ENCODE peak calls at places on chromosomes 6 and 20, in ten cellular contexts. One of them, this sample, is unnamed.
A peak's percentile ranks its signal among the peaks of the same experiment; 100 is the strongest.

GRCh38 chr20:2246081-2246491 is 49.7 kb upstream of the TGM3 start:
- DNase-seq in tibial nerve: no peak
- DNase-seq in stomach: no peak
- DNase-seq in upper lobe of left lung: no peak
- DNase-seq in suprapubic skin: no peak
- DNase-seq in H1: no peak
- DNase-seq in ovary: no peak
- DNase-seq in GM12878: no peak
- DNase-seq in A549: no peak
- DNase-seq in transverse colon: no peak
- DNase-seq in this sample: no peak

GRCh38 chr6:163711071-163711470 is 296.6 kb downstream of the QKI start:
- DNase-seq in transverse colon: no peak
- DNase-seq in stomach: no peak
- DNase-seq in upper lobe of left lung: no peak
- DNase-seq in H1: no peak
- DNase-seq in tibial nerve: no peak
- DNase-seq in ovary: no peak
- DNase-seq in GM12878: no peak
- DNase-seq in A549: no peak
- DNase-seq in suprapubic skin: no peak
- DNase-seq in this sample: no peak

GRCh38 chr6:132919476-132919875 is 105.1 kb downstream of the RPS12 start:
- DNase-seq in A549: no peak
- DNase-seq in H1: no peak
- DNase-seq in upper lobe of left lung: no peak
- DNase-seq in ovary: peak; percentile 81
- DNase-seq in stomach: peak; percentile 60
- DNase-seq in transverse colon: peak; percentile 21
- DNase-seq in suprapubic skin: no peak
- DNase-seq in GM12878: no peak
- DNase-seq in tibial nerve: peak; percentile 81
- DNase-seq in this sample: peak; percentile 86

GRCh38 chr20:8291873-8292272 is 159.8 kb downstream of the PLCB1 start:
- DNase-seq in transverse colon: no peak
- DNase-seq in upper lobe of left lung: no peak
- DNase-seq in A549: no peak
- DNase-seq in stomach: no peak
- DNase-seq in GM12878: no peak
- DNase-seq in suprapubic skin: no peak
- DNase-seq in tibial nerve: no peak
- DNase-seq in ovary: no peak
- DNase-seq in H1: no peak
- DNase-seq in this sample: no peak

GRCh38 chr6:16102208-16102607 is 26.7 kb upstream of the MYLIP start:
- DNase-seq in suprapubic skin: no peak
- DNase-seq in GM12878: no peak
- DNase-seq in transverse colon: no peak
- DNase-seq in upper lobe of left lung: no peak
- DNase-seq in stomach: peak; percentile 62
- DNase-seq in A549: no peak
- DNase-seq in ovary: no peak
- DNase-seq in tibial nerve: no peak
- DNase-seq in H1: no peak
- DNase-seq in this sample: no peak

GRCh38 chr6:124882580-124883393 is 79.5 kb upstream of the RNF217 start:
- DNase-seq in upper lobe of left lung: no peak
- DNase-seq in H1: no peak
- DNase-seq in stomach: no peak
- DNase-seq in transverse colon: no peak
- DNase-seq in suprapubic skin: no peak
- DNase-seq in ovary: no peak
- DNase-seq in A549: no peak
- DNase-seq in GM12878: no peak
- DNase-seq in tibial nerve: no peak
- DNase-seq in this sample: no peak

GRCh38 chr6:159109391-159109790 is 59.8 kb upstream of the FNDC1 start:
- DNase-seq in stomach: peak; percentile 28
- DNase-seq in transverse colon: no peak
- DNase-seq in GM12878: no peak
- DNase-seq in A549: no peak
- DNase-seq in upper lobe of left lung: no peak
- DNase-seq in H1: no peak
- DNase-seq in suprapubic skin: no peak
- DNase-seq in tibial nerve: no peak
- DNase-seq in ovary: no peak
- DNase-seq in this sample: no peak

GRCh38 chr20:29741894-29742698 is 1515.4 kb upstream of the DEFB115 start:
- DNase-seq in upper lobe of left lung: peak; percentile 79
- DNase-seq in H1: no peak
- DNase-seq in transverse colon: no peak
- DNase-seq in stomach: no peak
- DNase-seq in ovary: no peak
- DNase-seq in tibial nerve: no peak
- DNase-seq in A549: no peak
- DNase-seq in GM12878: no peak
- DNase-seq in suprapubic skin: no peak
- DNase-seq in this sample: no peak

GRCh38 chr20:21099653-21100589 is 6.2 kb downstream of the LINC00237 start:
- DNase-seq in A549: no peak
- DNase-seq in stomach: peak; percentile 55
- DNase-seq in upper lobe of left lung: peak; percentile 88
- DNase-seq in tibial nerve: no peak
- DNase-seq in suprapubic skin: no peak
- DNase-seq in H1: no peak
- DNase-seq in ovary: no peak
- DNase-seq in transverse colon: peak; percentile 42
- DNase-seq in GM12878: no peak
- DNase-seq in this sample: no peak
- H3K4me3 ChIP-seq in A549: peak overlapping the region; percentile 37
- H3K4me3 ChIP-seq in stomach: peak overlapping the region; percentile 42
- H3K4me3 ChIP-seq in upper lobe of left lung: peak overlapping the region; percentile 16
- H3K4me3 ChIP-seq in tibial nerve: peak overlapping the region; percentile 34
- H3K4me3 ChIP-seq in suprapubic skin: peak overlapping the region; percentile 48
- H3K4me3 ChIP-seq in H1: peak overlapping the region; percentile 67
- H3K4me3 ChIP-seq in ovary: peak overlapping the region; percentile 4
- H3K4me3 ChIP-seq in transverse colon: peak overlapping the region; percentile 35
- H3K4me3 ChIP-seq in GM12878: peak overlapping the region; percentile 64
- H3K4me3 ChIP-seq in this sample: peak overlapping the region; percentile 1

DNA sequence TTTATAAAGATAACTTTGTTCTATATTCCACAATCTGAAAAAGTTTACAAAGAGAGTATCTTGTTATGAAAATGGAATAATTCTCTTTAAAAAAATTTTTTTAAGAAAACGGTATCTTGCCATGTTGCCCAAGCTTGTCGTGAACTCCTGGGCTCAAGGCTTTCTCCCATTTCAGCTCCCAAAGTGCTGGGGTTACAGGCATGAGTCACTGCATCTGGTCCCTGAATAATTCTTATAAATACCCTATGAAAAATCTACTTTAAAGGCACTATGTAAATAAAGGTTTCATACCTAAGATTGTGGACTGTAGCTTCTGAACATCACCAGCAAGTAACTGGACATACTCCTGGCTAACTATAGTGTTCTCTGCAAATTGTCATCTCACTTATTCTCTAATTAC is 60.3 kb downstream of the SAMD3 start:
- DNase-seq in transverse colon: no peak
- DNase-seq in upper lobe of left lung: no peak
- DNase-seq in GM12878: no peak
- DNase-seq in suprapubic skin: no peak
- DNase-seq in A549: no peak
- DNase-seq in ovary: no peak
- DNase-seq in stomach: no peak
- DNase-seq in H1: no peak
- DNase-seq in tibial nerve: no peak
- DNase-seq in this sample: no peak
- TF ChIP-seq EP300 in transverse colon: no peak
- TF ChIP-seq EP300 in upper lobe of left lung: no peak
- TF ChIP-seq EP300 in GM12878: no peak
- TF ChIP-seq EP300 in suprapubic skin: no peak
- TF ChIP-seq EP300 in A549: no peak
- TF ChIP-seq EP300 in ovary: no peak
- TF ChIP-seq EP300 in stomach: no peak
- TF ChIP-seq EP300 in H1: no peak
- TF ChIP-seq EP300 in tibial nerve: no peak
- TF ChIP-seq EP300 in this sample: no peak

DNA sequence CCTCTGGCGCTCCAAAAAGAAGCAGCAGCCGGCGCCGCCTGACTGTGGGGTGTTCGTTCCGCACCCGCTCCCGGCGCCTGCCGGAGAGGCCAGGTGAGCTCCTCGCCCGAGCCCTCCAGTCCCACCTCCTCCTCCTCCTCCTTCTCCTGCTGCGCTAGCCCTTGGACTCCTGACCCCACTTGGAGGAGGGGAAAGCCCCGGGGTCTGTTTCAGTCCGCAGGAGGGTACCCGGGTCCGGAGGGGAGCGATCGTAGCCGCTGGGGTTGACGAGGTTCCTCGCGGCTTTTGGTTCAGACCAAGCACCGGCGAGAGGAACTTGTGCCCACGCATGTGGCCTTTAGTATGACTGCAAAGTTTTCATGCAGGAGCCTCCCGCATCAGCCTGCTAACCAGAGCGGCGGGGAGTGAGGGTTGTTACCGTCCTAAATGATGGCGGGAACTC is 493 bp downstream of the CRYBG1 start:
- DNase-seq in transverse colon: peak; percentile 37
- DNase-seq in A549: no peak
- DNase-seq in suprapubic skin: no peak
- DNase-seq in H1: peak; percentile 7
- DNase-seq in tibial nerve: no peak
- DNase-seq in GM12878: no peak
- DNase-seq in ovary: no peak
- DNase-seq in upper lobe of left lung: no peak
- DNase-seq in stomach: no peak
- DNase-seq in this sample: no peak
- H3K4me3 ChIP-seq in transverse colon: peak overlapping the region; percentile 70
- H3K4me3 ChIP-seq in A549: peak overlapping the region; percentile 68
- H3K4me3 ChIP-seq in suprapubic skin: peak overlapping the region; percentile 63
- H3K4me3 ChIP-seq in H1: peak overlapping the region; percentile 81
- H3K4me3 ChIP-seq in tibial nerve: peak overlapping the region; percentile 26
- H3K4me3 ChIP-seq in GM12878: no peak overlapping the region
- H3K4me3 ChIP-seq in ovary: peak overlapping the region; percentile 37
- H3K4me3 ChIP-seq in upper lobe of left lung: no peak overlapping the region
- H3K4me3 ChIP-seq in stomach: peak overlapping the region; percentile 50
- H3K4me3 ChIP-seq in this sample: peak overlapping the region; percentile 34

GRCh38 chr6:117506180-117506835 is 23.8 kb downstream of the DCBLD1 start:
- DNase-seq in A549: no peak
- DNase-seq in GM12878: no peak
- DNase-seq in upper lobe of left lung: no peak
- DNase-seq in H1: no peak
- DNase-seq in suprapubic skin: no peak
- DNase-seq in ovary: no peak
- DNase-seq in tibial nerve: no peak
- DNase-seq in stomach: no peak
- DNase-seq in transverse colon: no peak
- DNase-seq in this sample: no peak
- TF ChIP-seq EP300 in A549: no peak
- TF ChIP-seq EP300 in GM12878: no peak
- TF ChIP-seq EP300 in upper lobe of left lung: no peak
- TF ChIP-seq EP300 in H1: no peak
- TF ChIP-seq EP300 in suprapubic skin: no peak
- TF ChIP-seq EP300 in ovary: no peak
- TF ChIP-seq EP300 in tibial nerve: no peak
- TF ChIP-seq EP300 in stomach: no peak
- TF ChIP-seq EP300 in transverse colon: no peak
- TF ChIP-seq EP300 in this sample: no peak

DNA sequence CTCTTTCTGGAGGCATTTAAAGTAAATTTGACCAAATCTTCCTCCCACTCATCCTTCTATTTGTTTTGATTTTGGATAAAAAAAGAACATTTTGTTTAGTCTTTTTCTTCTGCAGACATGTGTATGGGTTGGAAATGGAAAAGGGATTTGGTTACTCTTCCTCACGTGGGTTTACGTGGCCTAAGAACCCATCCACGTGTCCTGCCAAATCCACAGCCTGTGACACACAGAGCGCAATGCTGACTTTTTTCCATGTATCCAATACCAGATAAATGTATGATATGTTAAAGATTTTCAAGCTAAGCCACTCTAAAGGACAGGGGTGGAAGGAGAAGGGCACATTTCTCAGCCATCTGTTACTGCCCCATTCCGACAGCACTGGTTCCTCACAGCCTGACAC is 176.5 kb downstream of the COL12A1 start:
- DNase-seq in GM12878: no peak
- DNase-seq in transverse colon: no peak
- DNase-seq in suprapubic skin: no peak
- DNase-seq in H1: no peak
- DNase-seq in A549: no peak
- DNase-seq in stomach: no peak
- DNase-seq in upper lobe of left lung: no peak
- DNase-seq in ovary: peak; percentile 22
- DNase-seq in tibial nerve: no peak
- DNase-seq in this sample: no peak
- H3K4me3 ChIP-seq in GM12878: no peak overlapping the region
- H3K4me3 ChIP-seq in transverse colon: no peak overlapping the region
- H3K4me3 ChIP-seq in suprapubic skin: no peak overlapping the region
- H3K4me3 ChIP-seq in H1: no peak overlapping the region
- H3K4me3 ChIP-seq in A549: no peak overlapping the region
- H3K4me3 ChIP-seq in stomach: no peak overlapping the region
- H3K4me3 ChIP-seq in upper lobe of left lung: no peak overlapping the region
- H3K4me3 ChIP-seq in ovary: no peak overlapping the region
- H3K4me3 ChIP-seq in tibial nerve: no peak overlapping the region
- H3K4me3 ChIP-seq in this sample: no peak overlapping the region

GRCh38 chr6:90656325-90656724 is 69.5 kb upstream of the MAP3K7 start:
- DNase-seq in H1: no peak
- DNase-seq in suprapubic skin: no peak
- DNase-seq in ovary: no peak
- DNase-seq in stomach: no peak
- DNase-seq in transverse colon: no peak
- DNase-seq in GM12878: no peak
- DNase-seq in upper lobe of left lung: no peak
- DNase-seq in tibial nerve: no peak
- DNase-seq in A549: no peak
- DNase-seq in this sample: no peak
- TF ChIP-seq EP300 in H1: no peak
- TF ChIP-seq EP300 in suprapubic skin: no peak
- TF ChIP-seq EP300 in ovary: no peak
- TF ChIP-seq EP300 in stomach: no peak
- TF ChIP-seq EP300 in transverse colon: no peak
- TF ChIP-seq EP300 in GM12878: no peak
- TF ChIP-seq EP300 in upper lobe of left lung: no peak
- TF ChIP-seq EP300 in tibial nerve: no peak
- TF ChIP-seq EP300 in A549: no peak
- TF ChIP-seq EP300 in this sample: no peak